ENCODE peak calls at places on chromosomes 13 and 19, in eight cellular contexts. One of them, this sample, is unnamed. For H3K4me1, the result is how much of the 10 kb centered on the place peaks cover.

GRCh38 chr13:44879452-44880058 is 109.7 kb downstream of the NUFIP1 start:
- DNase-seq in spleen: no peak
- DNase-seq in thoracic aorta: no peak
- DNase-seq in A549: peak
- DNase-seq in mesenchymal stem cell: peak
- DNase-seq in psoas muscle: no peak
- DNase-seq in right lobe of liver: no peak
- DNase-seq in DND-41: no peak
- DNase-seq in this sample: no peak

GRCh38 chr19:35783469-35784400 is 8.4 kb downstream of the ARHGAP33 start:
- DNase-seq in spleen: no peak
- DNase-seq in thoracic aorta: no peak
- DNase-seq in A549: no peak
- DNase-seq in mesenchymal stem cell: no peak
- DNase-seq in psoas muscle: no peak
- DNase-seq in right lobe of liver: no peak
- DNase-seq in DND-41: no peak
- DNase-seq in this sample: peak

GRCh38 chr13:49304763-49305695 is 57.3 kb downstream of the CDADC1 start:
- DNase-seq in spleen: no peak
- DNase-seq in thoracic aorta: no peak
- DNase-seq in A549: no peak
- DNase-seq in mesenchymal stem cell: no peak
- DNase-seq in psoas muscle: no peak
- DNase-seq in right lobe of liver: no peak
- DNase-seq in DND-41: no peak
- DNase-seq in this sample: no peak

GRCh38 chr13:31627097-31627496 is 112.2 kb upstream of the RXFP2 start:
- DNase-seq in spleen: no peak
- DNase-seq in thoracic aorta: no peak
- DNase-seq in A549: no peak
- DNase-seq in mesenchymal stem cell: no peak
- DNase-seq in psoas muscle: no peak
- DNase-seq in right lobe of liver: no peak
- DNase-seq in DND-41: no peak
- DNase-seq in this sample: no peak

GRCh38 chr19:32041681-32042292 is 303.6 kb upstream of the ZNF507 start:
- DNase-seq in spleen: no peak
- DNase-seq in thoracic aorta: no peak
- DNase-seq in A549: peak
- DNase-seq in mesenchymal stem cell: peak
- DNase-seq in psoas muscle: peak
- DNase-seq in right lobe of liver: peak
- DNase-seq in DND-41: peak
- DNase-seq in this sample: peak

GRCh38 chr13:63910406-63910957 is 2494.8 kb upstream of the PCDH20 start:
- DNase-seq in spleen: no peak
- DNase-seq in thoracic aorta: no peak
- DNase-seq in A549: peak
- DNase-seq in mesenchymal stem cell: peak
- DNase-seq in psoas muscle: no peak
- DNase-seq in right lobe of liver: no peak
- DNase-seq in DND-41: no peak
- DNase-seq in this sample: no peak

GRCh38 chr13:20230913-20231838 is 943 bp downstream of the GJB6 start:
- DNase-seq in spleen: no peak
- DNase-seq in thoracic aorta: no peak
- DNase-seq in A549: no peak
- DNase-seq in mesenchymal stem cell: no peak
- DNase-seq in psoas muscle: no peak
- DNase-seq in right lobe of liver: no peak
- DNase-seq in DND-41: no peak
- DNase-seq in this sample: no peak

GRCh38 chr19:42268704-42269517 is at the start of gene CIC:
- DNase-seq in spleen: peak
- DNase-seq in thoracic aorta: peak
- DNase-seq in A549: peak
- DNase-seq in mesenchymal stem cell: peak
- DNase-seq in psoas muscle: peak
- DNase-seq in right lobe of liver: peak
- DNase-seq in DND-41: peak
- DNase-seq in this sample: peak

GRCh38 chr13:43232866-43233265 is 209.5 kb downstream of the DNAJC15 start:
- DNase-seq in spleen: no peak
- DNase-seq in thoracic aorta: no peak
- DNase-seq in A549: peak
- DNase-seq in mesenchymal stem cell: peak
- DNase-seq in psoas muscle: no peak
- DNase-seq in right lobe of liver: no peak
- DNase-seq in DND-41: no peak
- DNase-seq in this sample: no peak

GRCh38 chr19:56973713-56974553 is 133.4 kb upstream of the PEG3 start:
- DNase-seq in spleen: no peak
- DNase-seq in thoracic aorta: no peak
- DNase-seq in A549: no peak
- DNase-seq in mesenchymal stem cell: no peak
- DNase-seq in psoas muscle: no peak
- DNase-seq in right lobe of liver: no peak
- DNase-seq in DND-41: no peak
- DNase-seq in this sample: no peak
- H3K4me1 ChIP-seq in spleen: under half
- H3K4me1 ChIP-seq in thoracic aorta: under half
- H3K4me1 ChIP-seq in A549: under half
- H3K4me1 ChIP-seq in mesenchymal stem cell: under half
- H3K4me1 ChIP-seq in psoas muscle: under half
- H3K4me1 ChIP-seq in right lobe of liver: under half
- H3K4me1 ChIP-seq in DND-41: under half
- H3K4me1 ChIP-seq in this sample: under half

DNA sequence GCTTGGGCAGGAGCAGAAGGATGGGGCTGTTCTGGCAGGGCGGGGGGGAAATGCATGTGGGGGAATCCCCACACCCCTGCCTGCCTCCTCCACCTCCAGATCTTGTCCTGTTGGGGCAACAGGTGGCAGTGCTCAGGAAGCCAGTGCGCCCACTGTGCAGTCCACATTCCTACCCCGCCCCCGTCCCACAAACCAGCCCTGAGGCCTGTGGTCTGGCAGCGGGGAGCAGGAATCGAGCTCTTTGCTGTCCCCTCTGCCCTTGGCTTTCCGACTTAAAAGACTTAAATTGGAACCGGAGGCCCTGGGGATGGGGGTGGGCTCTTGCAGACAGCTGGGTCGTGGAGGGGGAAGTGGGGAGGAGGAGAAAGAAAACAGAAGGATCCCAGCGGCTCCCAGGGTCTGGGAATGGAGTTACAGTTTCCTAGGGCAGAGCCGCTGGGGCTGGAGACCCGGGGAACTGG is 4.3 kb downstream of the NANOS3 start:
- DNase-seq in spleen: no peak
- DNase-seq in thoracic aorta: no peak
- DNase-seq in A549: no peak
- DNase-seq in mesenchymal stem cell: peak
- DNase-seq in psoas muscle: no peak
- DNase-seq in right lobe of liver: no peak
- DNase-seq in DND-41: peak
- DNase-seq in this sample: no peak
- H3K4me1 ChIP-seq in spleen: half or more
- H3K4me1 ChIP-seq in thoracic aorta: under half
- H3K4me1 ChIP-seq in A549: under half
- H3K4me1 ChIP-seq in mesenchymal stem cell: under half
- H3K4me1 ChIP-seq in psoas muscle: under half
- H3K4me1 ChIP-seq in right lobe of liver: under half
- H3K4me1 ChIP-seq in DND-41: half or more
- H3K4me1 ChIP-seq in this sample: under half

DNA sequence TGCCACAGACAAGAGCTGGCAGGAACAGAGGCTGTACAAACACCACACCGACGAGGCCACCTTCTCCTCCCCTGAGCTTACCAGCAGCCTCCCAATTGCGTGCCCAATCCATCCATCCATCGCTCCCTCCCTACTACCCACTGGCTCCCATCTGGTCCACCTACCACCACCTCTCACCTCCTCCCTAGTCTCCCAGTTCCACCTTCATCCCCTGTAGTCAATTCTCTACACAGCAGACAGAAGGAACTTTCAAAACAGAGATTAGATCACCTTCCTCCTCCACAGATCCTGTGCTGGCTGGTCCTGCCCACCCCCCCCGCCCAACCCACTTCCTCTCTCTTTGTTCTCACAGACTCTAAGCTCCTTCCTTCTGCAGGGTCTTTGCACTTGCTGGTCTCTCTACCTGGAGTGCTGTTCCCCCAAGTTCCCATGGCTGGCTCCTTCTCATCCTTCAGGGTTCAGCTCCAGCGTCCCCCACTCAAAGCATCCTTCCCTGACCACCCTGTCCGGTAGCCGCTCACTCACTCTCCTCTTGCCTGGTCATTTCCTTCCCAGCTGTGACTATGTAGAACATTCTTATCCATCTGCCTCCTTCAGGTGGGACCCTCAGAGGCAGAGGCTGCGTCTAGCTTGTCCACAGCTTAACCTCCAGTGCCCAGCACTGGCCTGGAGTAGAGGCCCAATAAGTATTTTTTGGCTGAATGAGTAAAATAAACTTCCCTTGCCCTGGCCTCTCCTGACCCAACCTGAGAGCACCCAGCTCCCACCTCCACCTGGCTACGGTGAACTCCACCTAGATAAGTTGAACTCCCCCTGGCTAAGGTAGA is 23.0 kb downstream of the PIN1 start:
- DNase-seq in spleen: peak
- DNase-seq in thoracic aorta: no peak
- DNase-seq in A549: no peak
- DNase-seq in mesenchymal stem cell: no peak
- DNase-seq in psoas muscle: no peak
- DNase-seq in right lobe of liver: no peak
- DNase-seq in DND-41: peak
- DNase-seq in this sample: no peak
- H3K4me1 ChIP-seq in spleen: under half
- H3K4me1 ChIP-seq in thoracic aorta: under half
- H3K4me1 ChIP-seq in A549: under half
- H3K4me1 ChIP-seq in mesenchymal stem cell: under half
- H3K4me1 ChIP-seq in psoas muscle: under half
- H3K4me1 ChIP-seq in right lobe of liver: under half
- H3K4me1 ChIP-seq in DND-41: under half
- H3K4me1 ChIP-seq in this sample: under half

GRCh38 chr19:13211426-13212308 is 61.5 kb downstream of the IER2 start:
- DNase-seq in spleen: no peak
- DNase-seq in thoracic aorta: no peak
- DNase-seq in A549: no peak
- DNase-seq in mesenchymal stem cell: no peak
- DNase-seq in psoas muscle: no peak
- DNase-seq in right lobe of liver: no peak
- DNase-seq in DND-41: no peak
- DNase-seq in this sample: no peak
- H3K4me1 ChIP-seq in spleen: half or more
- H3K4me1 ChIP-seq in thoracic aorta: under half
- H3K4me1 ChIP-seq in A549: under half
- H3K4me1 ChIP-seq in mesenchymal stem cell: under half
- H3K4me1 ChIP-seq in psoas muscle: under half
- H3K4me1 ChIP-seq in right lobe of liver: under half
- H3K4me1 ChIP-seq in DND-41: under half
- H3K4me1 ChIP-seq in this sample: under half

DNA sequence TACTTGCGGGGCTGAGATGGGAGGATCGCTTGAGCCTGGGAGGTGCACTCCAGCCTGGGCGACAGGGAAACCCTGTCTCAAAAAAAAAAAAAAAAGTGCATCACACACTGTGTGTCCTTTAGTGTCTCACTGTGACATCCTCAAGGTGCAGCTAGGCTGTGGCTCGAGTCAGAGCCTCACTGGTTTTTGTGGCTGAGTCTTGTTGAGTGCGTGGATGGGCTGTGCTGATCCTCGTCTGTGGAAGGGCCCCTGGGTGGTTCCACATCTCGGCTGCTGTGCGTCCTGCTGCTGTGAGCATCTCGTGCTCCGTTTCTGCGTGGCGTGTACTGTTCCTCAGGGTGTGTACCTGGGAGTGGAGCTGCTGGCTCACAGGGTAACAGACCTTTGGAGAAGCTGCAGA is 11.2 kb downstream of the STK11 start:
- DNase-seq in spleen: no peak
- DNase-seq in thoracic aorta: no peak
- DNase-seq in A549: no peak
- DNase-seq in mesenchymal stem cell: no peak
- DNase-seq in psoas muscle: no peak
- DNase-seq in right lobe of liver: no peak
- DNase-seq in DND-41: no peak
- DNase-seq in this sample: no peak
- H3K4me1 ChIP-seq in spleen: half or more
- H3K4me1 ChIP-seq in thoracic aorta: half or more
- H3K4me1 ChIP-seq in A549: under half
- H3K4me1 ChIP-seq in mesenchymal stem cell: under half
- H3K4me1 ChIP-seq in psoas muscle: half or more
- H3K4me1 ChIP-seq in right lobe of liver: under half
- H3K4me1 ChIP-seq in DND-41: under half
- H3K4me1 ChIP-seq in this sample: under half